ENCODE peak calls at places on chromosomes 2 and 18, in eight cellular contexts. One of them, this sample, is unnamed.

GRCh38 chr2:120150040-120150482 is 73.1 kb downstream of the TMEM185B start:
- DNase-seq in right atrium auricular region: no peak
- DNase-seq in PC-3: no peak
- DNase-seq in neural progenitor cell: no peak
- DNase-seq in left ventricle myocardium inferior: no peak
- DNase-seq in heart right ventricle: no peak
- DNase-seq in transverse colon: no peak
- DNase-seq in OCI-LY7: no peak
- DNase-seq in this sample: no peak

GRCh38 chr2:111617804-111618576 is 266.0 kb downstream of the ANAPC1 start:
- DNase-seq in right atrium auricular region: no peak
- DNase-seq in PC-3: no peak
- DNase-seq in neural progenitor cell: no peak
- DNase-seq in left ventricle myocardium inferior: peak; percentile 45
- DNase-seq in heart right ventricle: peak; percentile 56
- DNase-seq in transverse colon: no peak
- DNase-seq in OCI-LY7: no peak
- DNase-seq in this sample: peak; percentile 85

GRCh38 chr2:44850016-44850415 is 91.5 kb upstream of the SIX3 start:
- DNase-seq in right atrium auricular region: no peak
- DNase-seq in PC-3: no peak
- DNase-seq in neural progenitor cell: no peak
- DNase-seq in left ventricle myocardium inferior: no peak
- DNase-seq in heart right ventricle: no peak
- DNase-seq in transverse colon: no peak
- DNase-seq in OCI-LY7: no peak
- DNase-seq in this sample: no peak

GRCh38 chr2:127566576-127566975 is 31.1 kb downstream of the MYO7B start:
- DNase-seq in right atrium auricular region: peak; percentile 55
- DNase-seq in PC-3: no peak
- DNase-seq in neural progenitor cell: no peak
- DNase-seq in left ventricle myocardium inferior: no peak
- DNase-seq in heart right ventricle: no peak
- DNase-seq in transverse colon: no peak
- DNase-seq in OCI-LY7: no peak
- DNase-seq in this sample: no peak

GRCh38 chr2:218517434-218518206 is 50.5 kb downstream of the USP37 start:
- DNase-seq in right atrium auricular region: no peak
- DNase-seq in PC-3: no peak
- DNase-seq in neural progenitor cell: no peak
- DNase-seq in left ventricle myocardium inferior: no peak
- DNase-seq in heart right ventricle: no peak
- DNase-seq in transverse colon: no peak
- DNase-seq in OCI-LY7: no peak
- DNase-seq in this sample: no peak

GRCh38 chr2:46297546-46298271 is 502 bp downstream of the EPAS1 start:
- DNase-seq in right atrium auricular region: no peak
- DNase-seq in PC-3: peak; percentile 71
- DNase-seq in neural progenitor cell: peak; percentile 57
- DNase-seq in left ventricle myocardium inferior: peak; percentile 74
- DNase-seq in heart right ventricle: peak; percentile 70
- DNase-seq in transverse colon: peak; percentile 93
- DNase-seq in OCI-LY7: no peak
- DNase-seq in this sample: peak; percentile 86

GRCh38 chr2:96253006-96253405 is 12.8 kb downstream of the TMEM127 start:
- DNase-seq in right atrium auricular region: no peak
- DNase-seq in PC-3: no peak
- DNase-seq in neural progenitor cell: no peak
- DNase-seq in left ventricle myocardium inferior: no peak
- DNase-seq in heart right ventricle: no peak
- DNase-seq in transverse colon: no peak
- DNase-seq in OCI-LY7: no peak
- DNase-seq in this sample: no peak

GRCh38 chr18:57846258-57846657 is 43.1 kb upstream of the ATP8B1 start:
- DNase-seq in right atrium auricular region: no peak
- DNase-seq in PC-3: peak; percentile 88
- DNase-seq in neural progenitor cell: no peak
- DNase-seq in left ventricle myocardium inferior: no peak
- DNase-seq in heart right ventricle: no peak
- DNase-seq in transverse colon: no peak
- DNase-seq in OCI-LY7: no peak
- DNase-seq in this sample: no peak

GRCh38 chr2:17981936-17982335 is 103.5 kb downstream of the KCNS3 start:
- DNase-seq in right atrium auricular region: no peak
- DNase-seq in PC-3: no peak
- DNase-seq in neural progenitor cell: no peak
- DNase-seq in left ventricle myocardium inferior: no peak
- DNase-seq in heart right ventricle: no peak
- DNase-seq in transverse colon: no peak
- DNase-seq in OCI-LY7: no peak
- DNase-seq in this sample: no peak

GRCh38 chr2:33146112-33146511 is 199.4 kb downstream of the LTBP1 start:
- DNase-seq in right atrium auricular region: no peak
- DNase-seq in PC-3: no peak
- DNase-seq in neural progenitor cell: no peak
- DNase-seq in left ventricle myocardium inferior: no peak
- DNase-seq in heart right ventricle: no peak
- DNase-seq in transverse colon: no peak
- DNase-seq in OCI-LY7: no peak
- DNase-seq in this sample: no peak

GRCh38 chr2:26463252-26464207 is 14.4 kb downstream of the OTOF start:
- DNase-seq in right atrium auricular region: no peak
- DNase-seq in PC-3: no peak
- DNase-seq in neural progenitor cell: peak; percentile 71
- DNase-seq in left ventricle myocardium inferior: no peak
- DNase-seq in heart right ventricle: no peak
- DNase-seq in transverse colon: no peak
- DNase-seq in OCI-LY7: no peak
- DNase-seq in this sample: no peak

GRCh38 chr2:153059338-153060052 is 341.1 kb downstream of the ARL6IP6 start:
- DNase-seq in right atrium auricular region: no peak
- DNase-seq in PC-3: peak; percentile 89
- DNase-seq in neural progenitor cell: peak; percentile 65
- DNase-seq in left ventricle myocardium inferior: no peak
- DNase-seq in heart right ventricle: no peak
- DNase-seq in transverse colon: no peak
- DNase-seq in OCI-LY7: no peak
- DNase-seq in this sample: no peak

GRCh38 chr2:170840717-170841210 is 24.1 kb downstream of the GAD1 start:
- DNase-seq in right atrium auricular region: no peak
- DNase-seq in PC-3: peak; percentile 29
- DNase-seq in neural progenitor cell: no peak
- DNase-seq in left ventricle myocardium inferior: no peak
- DNase-seq in heart right ventricle: no peak
- DNase-seq in transverse colon: no peak
- DNase-seq in OCI-LY7: no peak
- DNase-seq in this sample: no peak

GRCh38 chr2:119304852-119305251 is 61.8 kb downstream of the C2orf76 start:
- DNase-seq in right atrium auricular region: no peak
- DNase-seq in PC-3: no peak
- DNase-seq in neural progenitor cell: no peak
- DNase-seq in left ventricle myocardium inferior: no peak
- DNase-seq in heart right ventricle: no peak
- DNase-seq in transverse colon: no peak
- DNase-seq in OCI-LY7: peak; percentile 11
- DNase-seq in this sample: no peak

GRCh38 chr2:236355911-236356310 is 91.7 kb upstream of the ASB18 start:
- DNase-seq in right atrium auricular region: peak; percentile 50
- DNase-seq in PC-3: no peak
- DNase-seq in neural progenitor cell: no peak
- DNase-seq in left ventricle myocardium inferior: no peak
- DNase-seq in heart right ventricle: no peak
- DNase-seq in transverse colon: no peak
- DNase-seq in OCI-LY7: no peak
- DNase-seq in this sample: no peak

GRCh38 chr2:196440413-196440812 is 199.1 kb upstream of the CCDC150 start:
- DNase-seq in right atrium auricular region: no peak
- DNase-seq in PC-3: no peak
- DNase-seq in neural progenitor cell: no peak
- DNase-seq in left ventricle myocardium inferior: no peak
- DNase-seq in heart right ventricle: no peak
- DNase-seq in transverse colon: no peak
- DNase-seq in OCI-LY7: no peak
- DNase-seq in this sample: no peak

GRCh38 chr18:62027914-62028520 is 135.2 kb upstream of the RNF152 start:
- DNase-seq in right atrium auricular region: no peak
- DNase-seq in PC-3: no peak
- DNase-seq in neural progenitor cell: no peak
- DNase-seq in left ventricle myocardium inferior: no peak
- DNase-seq in heart right ventricle: no peak
- DNase-seq in transverse colon: no peak
- DNase-seq in OCI-LY7: no peak
- DNase-seq in this sample: no peak

GRCh38 chr2:182818541-182819308 is 47.7 kb downstream of the FRZB start:
- DNase-seq in right atrium auricular region: no peak
- DNase-seq in PC-3: no peak
- DNase-seq in neural progenitor cell: peak; percentile 89
- DNase-seq in left ventricle myocardium inferior: no peak
- DNase-seq in heart right ventricle: no peak
- DNase-seq in transverse colon: no peak
- DNase-seq in OCI-LY7: no peak
- DNase-seq in this sample: no peak

GRCh38 chr2:59701271-59701994 is 852.0 kb downstream of the BCL11A start:
- DNase-seq in right atrium auricular region: no peak
- DNase-seq in PC-3: no peak
- DNase-seq in neural progenitor cell: no peak
- DNase-seq in left ventricle myocardium inferior: no peak
- DNase-seq in heart right ventricle: no peak
- DNase-seq in transverse colon: no peak
- DNase-seq in OCI-LY7: no peak
- DNase-seq in this sample: no peak

GRCh38 chr2:55482186-55482945 is 37.2 kb upstream of the CFAP36 start:
- DNase-seq in right atrium auricular region: no peak
- DNase-seq in PC-3: no peak
- DNase-seq in neural progenitor cell: no peak
- DNase-seq in left ventricle myocardium inferior: no peak
- DNase-seq in heart right ventricle: no peak
- DNase-seq in transverse colon: no peak
- DNase-seq in OCI-LY7: no peak
- DNase-seq in this sample: no peak

GRCh38 chr2:165391791-165392190 is 77.7 kb upstream of the CSRNP3 start:
- DNase-seq in right atrium auricular region: no peak
- DNase-seq in PC-3: no peak
- DNase-seq in neural progenitor cell: no peak
- DNase-seq in left ventricle myocardium inferior: no peak
- DNase-seq in heart right ventricle: no peak
- DNase-seq in transverse colon: no peak
- DNase-seq in OCI-LY7: no peak
- DNase-seq in this sample: no peak

GRCh38 chr18:23238651-23239349 is 103.5 kb downstream of the CABLES1 start:
- DNase-seq in right atrium auricular region: no peak
- DNase-seq in PC-3: no peak
- DNase-seq in neural progenitor cell: no peak
- DNase-seq in left ventricle myocardium inferior: no peak
- DNase-seq in heart right ventricle: no peak
- DNase-seq in transverse colon: no peak
- DNase-seq in OCI-LY7: no peak
- DNase-seq in this sample: no peak

GRCh38 chr18:5095239-5095638 is 101.8 kb downstream of the AKAIN1 start:
- DNase-seq in right atrium auricular region: no peak
- DNase-seq in PC-3: no peak
- DNase-seq in neural progenitor cell: no peak
- DNase-seq in left ventricle myocardium inferior: no peak
- DNase-seq in heart right ventricle: no peak
- DNase-seq in transverse colon: no peak
- DNase-seq in OCI-LY7: no peak
- DNase-seq in this sample: no peak

GRCh38 chr2:239965318-239965717 is 59.8 kb downstream of the NDUFA10 start:
- DNase-seq in right atrium auricular region: no peak
- DNase-seq in PC-3: no peak
- DNase-seq in neural progenitor cell: no peak
- DNase-seq in left ventricle myocardium inferior: no peak
- DNase-seq in heart right ventricle: no peak
- DNase-seq in transverse colon: no peak
- DNase-seq in OCI-LY7: no peak
- DNase-seq in this sample: no peak

GRCh38 chr2:16055848-16056580 is 115.7 kb downstream of the MYCN start:
- DNase-seq in right atrium auricular region: no peak
- DNase-seq in PC-3: no peak
- DNase-seq in neural progenitor cell: no peak
- DNase-seq in left ventricle myocardium inferior: no peak
- DNase-seq in heart right ventricle: no peak
- DNase-seq in transverse colon: no peak
- DNase-seq in OCI-LY7: no peak
- DNase-seq in this sample: no peak

GRCh38 chr2:95110395-95110794 is 11.2 kb downstream of the MRPS5 start:
- DNase-seq in right atrium auricular region: no peak
- DNase-seq in PC-3: no peak
- DNase-seq in neural progenitor cell: no peak
- DNase-seq in left ventricle myocardium inferior: no peak
- DNase-seq in heart right ventricle: no peak
- DNase-seq in transverse colon: no peak
- DNase-seq in OCI-LY7: no peak
- DNase-seq in this sample: no peak
- H3K36me3 ChIP-seq in right atrium auricular region: peaks cover 92% of the 10 kb centered on the region
- H3K36me3 ChIP-seq in PC-3: peaks cover 67% of the 10 kb centered on the region
- H3K36me3 ChIP-seq in neural progenitor cell: peaks cover 8% of the 10 kb centered on the region
- H3K36me3 ChIP-seq in left ventricle myocardium inferior: peaks cover 90% of the 10 kb centered on the region
- H3K36me3 ChIP-seq in heart right ventricle: peaks cover 95% of the 10 kb centered on the region
- H3K36me3 ChIP-seq in transverse colon: no peaks in the 10 kb centered on the region
- H3K36me3 ChIP-seq in OCI-LY7: peaks cover 98% of the 10 kb centered on the region
- H3K36me3 ChIP-seq in this sample: peaks cover 75% of the 10 kb centered on the region

DNA sequence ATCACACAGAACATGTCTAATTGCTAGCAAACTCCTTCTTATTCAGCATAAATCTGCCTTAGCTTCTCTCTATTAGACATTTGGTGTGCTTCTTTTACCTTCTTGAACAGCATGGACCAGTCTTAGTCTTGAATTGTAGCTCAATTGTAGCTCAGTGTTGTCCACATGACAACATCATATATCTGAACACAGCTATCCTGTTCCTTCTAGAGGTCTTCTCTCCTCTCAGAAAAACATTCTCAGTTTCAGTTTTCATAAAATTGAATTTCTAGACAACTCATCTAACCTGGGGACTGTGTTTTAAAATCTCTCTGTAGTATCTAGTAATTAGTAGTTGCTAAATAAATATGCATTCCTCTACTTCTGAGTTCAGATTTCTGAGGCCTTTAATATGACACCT is 47.6 kb downstream of the CPO start:
- DNase-seq in right atrium auricular region: no peak
- DNase-seq in PC-3: no peak
- DNase-seq in neural progenitor cell: no peak
- DNase-seq in left ventricle myocardium inferior: no peak
- DNase-seq in heart right ventricle: no peak
- DNase-seq in transverse colon: no peak
- DNase-seq in OCI-LY7: no peak
- DNase-seq in this sample: no peak
- H3K4me1 ChIP-seq in right atrium auricular region: no peaks in the 10 kb centered on the region
- H3K4me1 ChIP-seq in PC-3: peaks cover 33% of the 10 kb centered on the region
- H3K4me1 ChIP-seq in neural progenitor cell: peaks cover 14% of the 10 kb centered on the region
- H3K4me1 ChIP-seq in left ventricle myocardium inferior: peaks cover 20% of the 10 kb centered on the region
- H3K4me1 ChIP-seq in heart right ventricle: peaks cover 14% of the 10 kb centered on the region
- H3K4me1 ChIP-seq in transverse colon: no peaks in the 10 kb centered on the region
- H3K4me1 ChIP-seq in OCI-LY7: no peaks in the 10 kb centered on the region
- H3K4me1 ChIP-seq in this sample: no peaks in the 10 kb centered on the region

GRCh38 chr2:162537651-162538050 is 193.7 kb downstream of the GCA start:
- DNase-seq in right atrium auricular region: no peak
- DNase-seq in PC-3: no peak
- DNase-seq in neural progenitor cell: no peak
- DNase-seq in left ventricle myocardium inferior: no peak
- DNase-seq in heart right ventricle: no peak
- DNase-seq in transverse colon: no peak
- DNase-seq in OCI-LY7: no peak
- DNase-seq in this sample: no peak
- TF ChIP-seq CTCF in right atrium auricular region: no peak
- TF ChIP-seq CTCF in PC-3: no peak
- TF ChIP-seq CTCF in neural progenitor cell: no peak
- TF ChIP-seq CTCF in left ventricle myocardium inferior: no peak
- TF ChIP-seq CTCF in heart right ventricle: no peak
- TF ChIP-seq CTCF in transverse colon: no peak
- TF ChIP-seq CTCF in OCI-LY7: no peak
- TF ChIP-seq CTCF in this sample: no peak

GRCh38 chr2:36449213-36449612 is 93.6 kb downstream of the CRIM1 start:
- DNase-seq in right atrium auricular region: no peak
- DNase-seq in PC-3: no peak
- DNase-seq in neural progenitor cell: no peak
- DNase-seq in left ventricle myocardium inferior: no peak
- DNase-seq in heart right ventricle: no peak
- DNase-seq in transverse colon: no peak
- DNase-seq in OCI-LY7: no peak
- DNase-seq in this sample: no peak
- H3K36me3 ChIP-seq in right atrium auricular region: peaks cover 6% of the 10 kb centered on the region
- H3K36me3 ChIP-seq in PC-3: peaks cover 27% of the 10 kb centered on the region
- H3K36me3 ChIP-seq in neural progenitor cell: no peaks in the 10 kb centered on the region
- H3K36me3 ChIP-seq in left ventricle myocardium inferior: peaks cover 35% of the 10 kb centered on the region
- H3K36me3 ChIP-seq in heart right ventricle: peaks cover 31% of the 10 kb centered on the region
- H3K36me3 ChIP-seq in transverse colon: no peaks in the 10 kb centered on the region
- H3K36me3 ChIP-seq in OCI-LY7: peaks cover 23% of the 10 kb centered on the region
- H3K36me3 ChIP-seq in this sample: no peaks in the 10 kb centered on the region

This sample was measured in tibial artery.